ENCODE peak calls at places on chromosomes 3 and 15, in five cellular contexts. L is stimulated activated naive CD8-positive, alpha-beta T cell treated with anti-CD3 and anti-CD28 coated beads, Interleukin-15, Interleukin-2, amounts not matched to agents 100 U/mL and 50 U/mL, for 24 hours; F is stimulated activated CD4-positive, alpha-beta T cell treated with anti-CD3 and anti-CD28 coated beads, Interleukin-2, amount 100 ng/mL, for 48 hours; U is NCI-H460; I is midbrain. G is an unnamed sample.

GRCh38 chr15:23532019-23532418 is 33.5 kb upstream of the MKRN3 start:
- DNase-seq in F (no peak), I (peak), U (peak), L (no peak), G (no peak)

GRCh38 chr3:134775831-134776230 is 19.2 kb upstream of the EPHB1 start:
- DNase-seq in U (no peak), I (no peak), L (no peak), F (no peak), G (no peak)

GRCh38 chr3:99920530-99921376 is 103.1 kb downstream of the CMSS1 start:
- DNase-seq in F (no peak), L (no peak), I (peak), U (peak), G (no peak)

GRCh38 chr15:67064607-67065530 is 533 bp upstream of the SMAD3 start:
- DNase-seq in F (no peak), I (no peak), U (no peak), L (peak), G (peak)

GRCh38 chr3:192642651-192643050 is 84.7 kb downstream of the FGF12 start:
- DNase-seq in F (no peak), L (no peak), U (no peak), I (no peak), G (no peak)

GRCh38 chr3:37024092-37024491 is 30.8 kb downstream of the MLH1 start:
- DNase-seq in L (no peak), I (no peak), U (no peak), F (no peak), G (no peak)

GRCh38 chr3:106485802-106486201 is 617.0 kb upstream of the CBLB start:
- DNase-seq in L (no peak), U (no peak), I (no peak), F (no peak), G (no peak)

GRCh38 chr3:182735672-182736071 is 57.6 kb upstream of the ATP11B start:
- DNase-seq in L (no peak), I (no peak), F (no peak), U (no peak), G (no peak)

GRCh38 chr3:31710123-31710841 is 177.6 kb downstream of the STT3B start:
- DNase-seq in U (no peak), L (no peak), F (no peak), I (no peak), G (no peak)

GRCh38 chr3:132554437-132554836 is 42.6 kb upstream of the ACKR4 start:
- DNase-seq in L (no peak), I (no peak), U (no peak), F (no peak), G (no peak)

GRCh38 chr3:8722808-8723207 is 10.8 kb upstream of the CAV3 start:
- DNase-seq in I (no peak), L (no peak), U (no peak), F (no peak), G (no peak)

GRCh38 chr15:44193651-44194396 is 1.2 kb downstream of the FRMD5 start:
- DNase-seq in L (no peak), U (no peak), I (peak), F (no peak), G (no peak)

GRCh38 chr15:89760303-89761008 is 9.4 kb upstream of the MESP1 start:
- DNase-seq in U (peak), F (peak), I (peak), L (peak), G (peak)

GRCh38 chr15:74725241-74725774 is at the start of gene CYP1A1:
- DNase-seq in F (peak), I (no peak), L (peak), U (no peak), G (peak)

GRCh38 chr15:95215016-95215415 is 983.7 kb downstream of the MCTP2 start:
- DNase-seq in F (no peak), L (no peak), U (no peak), I (no peak), G (no peak)

GRCh38 chr15:39785139-39785538 is 2.5 kb upstream of the FSIP1 start:
- DNase-seq in U (no peak), F (no peak), L (no peak), I (no peak), G (no peak)

GRCh38 chr3:22947741-22948140 is 255.4 kb upstream of the UBE2E2 start:
- DNase-seq in L (no peak), U (no peak), F (no peak), I (no peak), G (no peak)

GRCh38 chr3:39809181-39809994 is at the start of gene MYRIP:
- DNase-seq in I (peak), U (peak), F (no peak), L (peak), G (no peak)

GRCh38 chr15:56042982-56043980 is 49.9 kb upstream of the NEDD4 start:
- DNase-seq in L (peak), I (no peak), U (no peak), F (no peak), G (peak)

GRCh38 chr3:128412180-128413002 is 54.3 kb downstream of the DNAJB8 start:
- DNase-seq in I (no peak), F (no peak), U (no peak), L (no peak), G (no peak)

GRCh38 chr15:76336254-76337046 is at the start of gene ISL2:
- DNase-seq in F (peak), I (peak), U (peak), L (peak), G (peak)

GRCh38 chr3:152405915-152406802 is 137.4 kb downstream of the MBNL1 start:
- DNase-seq in I (no peak), L (no peak), U (peak), F (no peak), G (no peak)

GRCh38 chr3:13812039-13812438 is 67.8 kb downstream of the WNT7A start:
- DNase-seq in U (no peak), F (no peak), L (no peak), I (peak), G (no peak)